ENCODE peak calls at places on chromosomes 5 and 9, in seven cellular contexts. One of them, this sample, is unnamed. For H3K9me3, the result is how much of the 10 kb centered on the place peaks cover.

GRCh38 chr5:124289122-124289521 is 457.3 kb downstream of the ZNF608 start:
- DNase-seq in HepG2: no peak
- DNase-seq in transverse colon: peak
- DNase-seq in upper lobe of left lung: peak
- DNase-seq in K562: no peak
- DNase-seq in stomach: peak
- DNase-seq in SK-N-SH: peak
- DNase-seq in this sample: no peak

GRCh38 chr9:130542457-130543228 is 36.7 kb upstream of the FUBP3 start:
- DNase-seq in stomach: no peak
- DNase-seq in SK-N-SH: no peak
- DNase-seq in K562: peak
- DNase-seq in upper lobe of left lung: no peak
- DNase-seq in HepG2: no peak
- DNase-seq in transverse colon: no peak
- DNase-seq in this sample: no peak

GRCh38 chr9:3498691-3499090 is 27.1 kb downstream of the RFX3 start:
- DNase-seq in K562: no peak
- DNase-seq in HepG2: no peak
- DNase-seq in stomach: no peak
- DNase-seq in transverse colon: no peak
- DNase-seq in SK-N-SH: peak
- DNase-seq in upper lobe of left lung: no peak
- DNase-seq in this sample: no peak

GRCh38 chr9:131525643-131526565 is 5.2 kb downstream of the UCK1 start:
- DNase-seq in SK-N-SH: no peak
- DNase-seq in transverse colon: no peak
- DNase-seq in upper lobe of left lung: no peak
- DNase-seq in K562: no peak
- DNase-seq in stomach: no peak
- DNase-seq in HepG2: no peak
- DNase-seq in this sample: no peak

GRCh38 chr9:135355466-135356420 is 123.8 kb upstream of the PPP1R26 start:
- DNase-seq in SK-N-SH: no peak
- DNase-seq in transverse colon: no peak
- DNase-seq in stomach: no peak
- DNase-seq in upper lobe of left lung: no peak
- DNase-seq in HepG2: no peak
- DNase-seq in K562: no peak
- DNase-seq in this sample: no peak

GRCh38 chr5:161064297-161064696 is 212.3 kb upstream of the ATP10B start:
- DNase-seq in transverse colon: no peak
- DNase-seq in K562: no peak
- DNase-seq in upper lobe of left lung: no peak
- DNase-seq in stomach: no peak
- DNase-seq in SK-N-SH: no peak
- DNase-seq in HepG2: no peak
- DNase-seq in this sample: no peak

GRCh38 chr5:90477073-90477472 is 2.4 kb downstream of the POLR3G start:
- DNase-seq in upper lobe of left lung: no peak
- DNase-seq in stomach: no peak
- DNase-seq in K562: no peak
- DNase-seq in HepG2: no peak
- DNase-seq in SK-N-SH: no peak
- DNase-seq in transverse colon: no peak
- DNase-seq in this sample: no peak

GRCh38 chr5:180532268-180532667 is 38.1 kb downstream of the CNOT6 start:
- DNase-seq in HepG2: no peak
- DNase-seq in upper lobe of left lung: no peak
- DNase-seq in K562: no peak
- DNase-seq in SK-N-SH: no peak
- DNase-seq in stomach: no peak
- DNase-seq in transverse colon: no peak
- DNase-seq in this sample: no peak

GRCh38 chr9:69246629-69247028 is 72.6 kb downstream of the TJP2 start:
- DNase-seq in HepG2: no peak
- DNase-seq in upper lobe of left lung: no peak
- DNase-seq in K562: no peak
- DNase-seq in stomach: no peak
- DNase-seq in transverse colon: no peak
- DNase-seq in SK-N-SH: no peak
- DNase-seq in this sample: no peak

GRCh38 chr5:172188893-172189692 is 1.1 kb upstream of the STK10 start:
- DNase-seq in HepG2: no peak
- DNase-seq in transverse colon: no peak
- DNase-seq in upper lobe of left lung: no peak
- DNase-seq in stomach: no peak
- DNase-seq in K562: no peak
- DNase-seq in SK-N-SH: no peak
- DNase-seq in this sample: peak

GRCh38 chr5:127254729-127255284 is 35.8 kb upstream of the MEGF10 start:
- DNase-seq in stomach: no peak
- DNase-seq in upper lobe of left lung: no peak
- DNase-seq in HepG2: no peak
- DNase-seq in K562: no peak
- DNase-seq in SK-N-SH: no peak
- DNase-seq in transverse colon: no peak
- DNase-seq in this sample: no peak

GRCh38 chr5:143244000-143244736 is 159.3 kb downstream of the NR3C1 start:
- DNase-seq in HepG2: peak
- DNase-seq in upper lobe of left lung: no peak
- DNase-seq in stomach: peak
- DNase-seq in K562: no peak
- DNase-seq in SK-N-SH: no peak
- DNase-seq in transverse colon: peak
- DNase-seq in this sample: peak

GRCh38 chr9:120344230-120344629 is 235.7 kb downstream of the CDK5RAP2 start:
- DNase-seq in transverse colon: no peak
- DNase-seq in SK-N-SH: no peak
- DNase-seq in upper lobe of left lung: no peak
- DNase-seq in stomach: no peak
- DNase-seq in K562: no peak
- DNase-seq in HepG2: peak
- DNase-seq in this sample: no peak

GRCh38 chr9:97312101-97312500 is 4.6 kb downstream of the CCDC180 start:
- DNase-seq in transverse colon: no peak
- DNase-seq in stomach: no peak
- DNase-seq in upper lobe of left lung: no peak
- DNase-seq in K562: no peak
- DNase-seq in SK-N-SH: no peak
- DNase-seq in HepG2: no peak
- DNase-seq in this sample: no peak

GRCh38 chr5:671459-672328 is 21.5 kb downstream of the TPPP start:
- DNase-seq in HepG2: peak
- DNase-seq in stomach: peak
- DNase-seq in upper lobe of left lung: peak
- DNase-seq in transverse colon: peak
- DNase-seq in SK-N-SH: peak
- DNase-seq in K562: peak
- DNase-seq in this sample: peak

GRCh38 chr9:85417674-85418073 is 324.1 kb downstream of the AGTPBP1 start:
- DNase-seq in transverse colon: no peak
- DNase-seq in HepG2: no peak
- DNase-seq in K562: no peak
- DNase-seq in SK-N-SH: no peak
- DNase-seq in upper lobe of left lung: no peak
- DNase-seq in stomach: no peak
- DNase-seq in this sample: no peak

GRCh38 chr5:850511-851006 is at the start of gene ZDHHC11:
- DNase-seq in transverse colon: no peak
- DNase-seq in K562: peak
- DNase-seq in stomach: peak
- DNase-seq in HepG2: peak
- DNase-seq in upper lobe of left lung: peak
- DNase-seq in SK-N-SH: peak
- DNase-seq in this sample: peak

GRCh38 chr5:158456756-158457155 is 597.8 kb upstream of the CLINT1 start:
- DNase-seq in K562: no peak
- DNase-seq in upper lobe of left lung: peak
- DNase-seq in SK-N-SH: peak
- DNase-seq in HepG2: peak
- DNase-seq in stomach: no peak
- DNase-seq in transverse colon: no peak
- DNase-seq in this sample: no peak

GRCh38 chr5:73565969-73566547 is 515 bp downstream of the UTP15 start:
- DNase-seq in HepG2: no peak
- DNase-seq in SK-N-SH: no peak
- DNase-seq in transverse colon: no peak
- DNase-seq in stomach: no peak
- DNase-seq in upper lobe of left lung: no peak
- DNase-seq in K562: no peak
- DNase-seq in this sample: no peak

GRCh38 chr5:73564644-73565165 is 734 bp downstream of the ANKRA2 start:
- DNase-seq in upper lobe of left lung: no peak
- DNase-seq in transverse colon: no peak
- DNase-seq in K562: no peak
- DNase-seq in stomach: no peak
- DNase-seq in SK-N-SH: peak
- DNase-seq in HepG2: no peak
- DNase-seq in this sample: no peak

GRCh38 chr5:73564018-73564417 is 1.4 kb downstream of the ANKRA2 start:
- DNase-seq in HepG2: no peak
- DNase-seq in K562: no peak
- DNase-seq in transverse colon: no peak
- DNase-seq in SK-N-SH: peak
- DNase-seq in stomach: no peak
- DNase-seq in upper lobe of left lung: no peak
- DNase-seq in this sample: no peak

GRCh38 chr5:73565166-73565968 is at the start of the genes ANKRA2 and UTP15:
- DNase-seq in K562: peak
- DNase-seq in transverse colon: peak
- DNase-seq in upper lobe of left lung: peak
- DNase-seq in SK-N-SH: peak
- DNase-seq in stomach: peak
- DNase-seq in HepG2: peak
- DNase-seq in this sample: peak
- TF ChIP-seq EP300 in K562: no peak
- TF ChIP-seq EP300 in transverse colon: no peak
- TF ChIP-seq EP300 in upper lobe of left lung: no peak
- TF ChIP-seq EP300 in SK-N-SH: no peak
- TF ChIP-seq EP300 in stomach: no peak
- TF ChIP-seq EP300 in HepG2: no peak
- TF ChIP-seq EP300 in this sample: peak

GRCh38 chr5:149489605-149490037 is 61.6 kb downstream of the CSNK1A1 start:
- DNase-seq in upper lobe of left lung: no peak
- DNase-seq in stomach: no peak
- DNase-seq in SK-N-SH: no peak
- DNase-seq in K562: no peak
- DNase-seq in HepG2: no peak
- DNase-seq in transverse colon: no peak
- DNase-seq in this sample: no peak
- TF ChIP-seq POLR2AphosphoS5 in upper lobe of left lung: no peak
- TF ChIP-seq POLR2AphosphoS5 in stomach: peak
- TF ChIP-seq POLR2AphosphoS5 in SK-N-SH: no peak
- TF ChIP-seq POLR2AphosphoS5 in K562: no peak
- TF ChIP-seq POLR2AphosphoS5 in HepG2: no peak
- TF ChIP-seq POLR2AphosphoS5 in transverse colon: peak
- TF ChIP-seq POLR2AphosphoS5 in this sample: peak

GRCh38 chr9:138025417-138025816 is 147.8 kb downstream of the CACNA1B start:
- DNase-seq in upper lobe of left lung: no peak
- DNase-seq in transverse colon: no peak
- DNase-seq in K562: no peak
- DNase-seq in SK-N-SH: no peak
- DNase-seq in stomach: peak
- DNase-seq in HepG2: no peak
- DNase-seq in this sample: no peak

GRCh38 chr9:138023394-138024124 is 146.0 kb downstream of the CACNA1B start:
- DNase-seq in K562: no peak
- DNase-seq in stomach: peak
- DNase-seq in upper lobe of left lung: no peak
- DNase-seq in SK-N-SH: no peak
- DNase-seq in HepG2: no peak
- DNase-seq in transverse colon: no peak
- DNase-seq in this sample: peak

GRCh38 chr9:138024131-138024530 is 146.5 kb downstream of the CACNA1B start:
- DNase-seq in HepG2: no peak
- DNase-seq in stomach: peak
- DNase-seq in upper lobe of left lung: no peak
- DNase-seq in K562: no peak
- DNase-seq in SK-N-SH: no peak
- DNase-seq in transverse colon: no peak
- DNase-seq in this sample: peak

GRCh38 chr9:138024831-138025291 is 147.3 kb downstream of the CACNA1B start:
- DNase-seq in stomach: peak
- DNase-seq in K562: no peak
- DNase-seq in upper lobe of left lung: no peak
- DNase-seq in HepG2: no peak
- DNase-seq in transverse colon: no peak
- DNase-seq in SK-N-SH: no peak
- DNase-seq in this sample: peak

DNA sequence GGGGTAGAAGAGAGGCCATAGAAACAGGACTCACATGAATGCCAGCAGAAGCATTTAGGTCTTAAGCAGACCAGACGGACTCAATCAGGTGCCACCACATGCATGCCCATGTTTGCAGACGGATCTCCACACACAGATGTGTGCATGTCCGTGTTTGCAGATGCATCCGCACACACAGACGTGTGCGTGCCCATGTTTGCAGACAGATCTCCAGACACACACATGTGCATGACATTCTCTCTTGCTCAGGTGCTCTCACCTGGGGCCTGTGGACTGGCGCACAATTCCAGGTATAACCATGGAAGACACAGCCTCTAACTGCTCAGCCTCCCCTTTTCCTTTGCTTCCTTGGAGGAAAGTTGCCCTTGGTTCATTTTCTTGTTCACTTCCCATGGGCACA is 148.3 kb downstream of the CACNA1B start:
- DNase-seq in stomach: peak
- DNase-seq in K562: no peak
- DNase-seq in upper lobe of left lung: peak
- DNase-seq in SK-N-SH: no peak
- DNase-seq in transverse colon: no peak
- DNase-seq in HepG2: no peak
- DNase-seq in this sample: no peak
- H3K9me3 ChIP-seq in stomach: under half
- H3K9me3 ChIP-seq in K562: under half
- H3K9me3 ChIP-seq in upper lobe of left lung: under half
- H3K9me3 ChIP-seq in SK-N-SH: under half
- H3K9me3 ChIP-seq in transverse colon: under half
- H3K9me3 ChIP-seq in HepG2: under half
- H3K9me3 ChIP-seq in this sample: under half

GRCh38 chr5:40384782-40385390 is 294.8 kb upstream of the PTGER4 start:
- DNase-seq in upper lobe of left lung: no peak
- DNase-seq in transverse colon: no peak
- DNase-seq in K562: no peak
- DNase-seq in stomach: no peak
- DNase-seq in HepG2: no peak
- DNase-seq in SK-N-SH: no peak
- DNase-seq in this sample: no peak

GRCh38 chr5:40381676-40382363 is 297.9 kb upstream of the PTGER4 start:
- DNase-seq in K562: no peak
- DNase-seq in stomach: no peak
- DNase-seq in SK-N-SH: no peak
- DNase-seq in transverse colon: no peak
- DNase-seq in HepG2: no peak
- DNase-seq in upper lobe of left lung: no peak
- DNase-seq in this sample: no peak

GRCh38 chr5:40383719-40384651 is 295.7 kb upstream of the PTGER4 start:
- DNase-seq in SK-N-SH: no peak
- DNase-seq in K562: no peak
- DNase-seq in stomach: no peak
- DNase-seq in upper lobe of left lung: no peak
- DNase-seq in transverse colon: no peak
- DNase-seq in HepG2: no peak
- DNase-seq in this sample: no peak

GRCh38 chr5:40386293-40386692 is 293.4 kb upstream of the PTGER4 start:
- DNase-seq in HepG2: no peak
- DNase-seq in stomach: no peak
- DNase-seq in transverse colon: no peak
- DNase-seq in K562: no peak
- DNase-seq in SK-N-SH: no peak
- DNase-seq in upper lobe of left lung: no peak
- DNase-seq in this sample: no peak

GRCh38 chr5:40385544-40385943 is 294.2 kb upstream of the PTGER4 start:
- DNase-seq in HepG2: no peak
- DNase-seq in K562: no peak
- DNase-seq in upper lobe of left lung: no peak
- DNase-seq in SK-N-SH: no peak
- DNase-seq in transverse colon: no peak
- DNase-seq in stomach: no peak
- DNase-seq in this sample: no peak
- TF ChIP-seq EP300 in HepG2: no peak
- TF ChIP-seq EP300 in K562: no peak
- TF ChIP-seq EP300 in upper lobe of left lung: no peak
- TF ChIP-seq EP300 in SK-N-SH: no peak
- TF ChIP-seq EP300 in transverse colon: no peak
- TF ChIP-seq EP300 in stomach: no peak
- TF ChIP-seq EP300 in this sample: no peak

This sample was measured in sigmoid colon.